ENCODE peak calls at places on chromosomes 11 and 22, in seven cellular contexts. One of them, this sample, is unnamed.
A peak's percentile ranks its signal among the peaks of the same experiment; 100 is the strongest.

GRCh38 chr22:19605508-19606331 is 81.5 kb upstream of the CLDN5 start:
- DNase-seq in lung: no peak
- DNase-seq in PC-9: no peak
- DNase-seq in MM.1S: no peak
- DNase-seq in right cardiac atrium: no peak
- DNase-seq in CD8-positive, alpha-beta T cell: no peak
- DNase-seq in psoas muscle: peak; percentile 85
- DNase-seq in this sample: no peak

GRCh38 chr11:34975482-34975881 is 59.1 kb downstream of the PDHX start:
- DNase-seq in lung: no peak
- DNase-seq in PC-9: no peak
- DNase-seq in MM.1S: no peak
- DNase-seq in right cardiac atrium: no peak
- DNase-seq in CD8-positive, alpha-beta T cell: no peak
- DNase-seq in psoas muscle: no peak
- DNase-seq in this sample: no peak

GRCh38 chr22:46085831-46086576 is 64.3 kb upstream of the PPARA start:
- DNase-seq in lung: peak; percentile 90
- DNase-seq in PC-9: peak; percentile 93
- DNase-seq in MM.1S: no peak
- DNase-seq in right cardiac atrium: peak; percentile 88
- DNase-seq in CD8-positive, alpha-beta T cell: no peak
- DNase-seq in psoas muscle: peak; percentile 92
- DNase-seq in this sample: peak; percentile 87

GRCh38 chr11:32438883-32439487 is 3.6 kb upstream of the WT1 start:
- DNase-seq in lung: no peak
- DNase-seq in PC-9: no peak
- DNase-seq in MM.1S: no peak
- DNase-seq in right cardiac atrium: no peak
- DNase-seq in CD8-positive, alpha-beta T cell: no peak
- DNase-seq in psoas muscle: no peak
- DNase-seq in this sample: no peak

GRCh38 chr22:46067159-46068111 is 82.9 kb upstream of the PPARA start:
- DNase-seq in lung: no peak
- DNase-seq in PC-9: no peak
- DNase-seq in MM.1S: no peak
- DNase-seq in right cardiac atrium: peak; percentile 63
- DNase-seq in CD8-positive, alpha-beta T cell: no peak
- DNase-seq in psoas muscle: peak; percentile 51
- DNase-seq in this sample: no peak

GRCh38 chr11:106369224-106369623 is 291.8 kb downstream of the AASDHPPT start:
- DNase-seq in lung: no peak
- DNase-seq in PC-9: no peak
- DNase-seq in MM.1S: no peak
- DNase-seq in right cardiac atrium: no peak
- DNase-seq in CD8-positive, alpha-beta T cell: no peak
- DNase-seq in psoas muscle: no peak
- DNase-seq in this sample: no peak

GRCh38 chr22:29559853-29560252 is 6.3 kb upstream of the THOC5 start:
- DNase-seq in lung: no peak
- DNase-seq in PC-9: no peak
- DNase-seq in MM.1S: no peak
- DNase-seq in right cardiac atrium: no peak
- DNase-seq in CD8-positive, alpha-beta T cell: no peak
- DNase-seq in psoas muscle: no peak
- DNase-seq in this sample: no peak

GRCh38 chr11:67641302-67642147 is 2.0 kb upstream of the TBX10 start:
- DNase-seq in lung: no peak
- DNase-seq in PC-9: no peak
- DNase-seq in MM.1S: no peak
- DNase-seq in right cardiac atrium: no peak
- DNase-seq in CD8-positive, alpha-beta T cell: no peak
- DNase-seq in psoas muscle: no peak
- DNase-seq in this sample: no peak

GRCh38 chr22:30728829-30729228 is 34.2 kb downstream of the OSBP2 start:
- DNase-seq in lung: no peak
- DNase-seq in PC-9: no peak
- DNase-seq in MM.1S: no peak
- DNase-seq in right cardiac atrium: no peak
- DNase-seq in CD8-positive, alpha-beta T cell: no peak
- DNase-seq in psoas muscle: no peak
- DNase-seq in this sample: no peak

GRCh38 chr22:30732426-30732825 is 37.8 kb downstream of the OSBP2 start:
- DNase-seq in lung: no peak
- DNase-seq in PC-9: no peak
- DNase-seq in MM.1S: no peak
- DNase-seq in right cardiac atrium: no peak
- DNase-seq in CD8-positive, alpha-beta T cell: no peak
- DNase-seq in psoas muscle: peak; percentile 11
- DNase-seq in this sample: no peak

GRCh38 chr22:30733081-30733680 is 38.5 kb downstream of the OSBP2 start:
- DNase-seq in lung: no peak
- DNase-seq in PC-9: no peak
- DNase-seq in MM.1S: no peak
- DNase-seq in right cardiac atrium: no peak
- DNase-seq in CD8-positive, alpha-beta T cell: no peak
- DNase-seq in psoas muscle: peak; percentile 15
- DNase-seq in this sample: no peak

GRCh38 chr22:30731658-30732057 is 37.0 kb downstream of the OSBP2 start:
- DNase-seq in lung: no peak
- DNase-seq in PC-9: no peak
- DNase-seq in MM.1S: no peak
- DNase-seq in right cardiac atrium: no peak
- DNase-seq in CD8-positive, alpha-beta T cell: no peak
- DNase-seq in psoas muscle: no peak
- DNase-seq in this sample: no peak

GRCh38 chr22:30730351-30730750 is 35.7 kb downstream of the OSBP2 start:
- DNase-seq in lung: no peak
- DNase-seq in PC-9: no peak
- DNase-seq in MM.1S: no peak
- DNase-seq in right cardiac atrium: no peak
- DNase-seq in CD8-positive, alpha-beta T cell: no peak
- DNase-seq in psoas muscle: no peak
- DNase-seq in this sample: no peak
- H3K27ac ChIP-seq in lung: no peak overlapping the region
- H3K27ac ChIP-seq in PC-9: no peak overlapping the region
- H3K27ac ChIP-seq in MM.1S: no peak overlapping the region
- H3K27ac ChIP-seq in right cardiac atrium: no peak overlapping the region
- H3K27ac ChIP-seq in CD8-positive, alpha-beta T cell: no peak overlapping the region
- H3K27ac ChIP-seq in psoas muscle: no peak overlapping the region
- H3K27ac ChIP-seq in this sample: no peak overlapping the region

GRCh38 chr11:62560566-62561103 is 13.1 kb downstream of the EEF1G start:
- DNase-seq in lung: peak; percentile 95
- DNase-seq in PC-9: peak; percentile 99
- DNase-seq in MM.1S: peak; percentile 63
- DNase-seq in right cardiac atrium: peak; percentile 90
- DNase-seq in CD8-positive, alpha-beta T cell: peak; percentile 85
- DNase-seq in psoas muscle: peak; percentile 94
- DNase-seq in this sample: peak; percentile 97
- H3K4me1 ChIP-seq in lung: peaks cover 13% of the 10 kb centered on the region
- H3K4me1 ChIP-seq in PC-9: peaks cover 78% of the 10 kb centered on the region
- H3K4me1 ChIP-seq in MM.1S: peaks cover 48% of the 10 kb centered on the region
- H3K4me1 ChIP-seq in right cardiac atrium: peaks cover 18% of the 10 kb centered on the region
- H3K4me1 ChIP-seq in CD8-positive, alpha-beta T cell: peaks cover 44% of the 10 kb centered on the region
- H3K4me1 ChIP-seq in psoas muscle: peaks cover 42% of the 10 kb centered on the region
- H3K4me1 ChIP-seq in this sample: peaks cover 41% of the 10 kb centered on the region

GRCh38 chr11:102004220-102004619 is 43.0 kb upstream of the CFAP300 start:
- DNase-seq in lung: no peak
- DNase-seq in PC-9: no peak
- DNase-seq in MM.1S: peak; percentile 82
- DNase-seq in right cardiac atrium: no peak
- DNase-seq in CD8-positive, alpha-beta T cell: no peak
- DNase-seq in psoas muscle: no peak
- DNase-seq in this sample: no peak

GRCh38 chr11:102010776-102011500 is 36.3 kb upstream of the CFAP300 start:
- DNase-seq in lung: peak; percentile 81
- DNase-seq in PC-9: peak; percentile 90
- DNase-seq in MM.1S: no peak
- DNase-seq in right cardiac atrium: peak; percentile 84
- DNase-seq in CD8-positive, alpha-beta T cell: no peak
- DNase-seq in psoas muscle: peak; percentile 83
- DNase-seq in this sample: peak; percentile 74

GRCh38 chr11:102005306-102005705 is 41.9 kb upstream of the CFAP300 start:
- DNase-seq in lung: no peak
- DNase-seq in PC-9: no peak
- DNase-seq in MM.1S: no peak
- DNase-seq in right cardiac atrium: no peak
- DNase-seq in CD8-positive, alpha-beta T cell: no peak
- DNase-seq in psoas muscle: no peak
- DNase-seq in this sample: no peak

GRCh38 chr11:102006835-102007566 is 40.2 kb upstream of the CFAP300 start:
- DNase-seq in lung: no peak
- DNase-seq in PC-9: no peak
- DNase-seq in MM.1S: no peak
- DNase-seq in right cardiac atrium: no peak
- DNase-seq in CD8-positive, alpha-beta T cell: no peak
- DNase-seq in psoas muscle: no peak
- DNase-seq in this sample: no peak

GRCh38 chr11:102007567-102008437 is 39.4 kb upstream of the CFAP300 start:
- DNase-seq in lung: peak; percentile 65
- DNase-seq in PC-9: peak; percentile 46
- DNase-seq in MM.1S: peak; percentile 72
- DNase-seq in right cardiac atrium: no peak
- DNase-seq in CD8-positive, alpha-beta T cell: no peak
- DNase-seq in psoas muscle: no peak
- DNase-seq in this sample: no peak
- H3K4me3 ChIP-seq in lung: no peak overlapping the region
- H3K4me3 ChIP-seq in PC-9: peak overlapping the region; percentile 6
- H3K4me3 ChIP-seq in MM.1S: no peak overlapping the region
- H3K4me3 ChIP-seq in right cardiac atrium: no peak overlapping the region
- H3K4me3 ChIP-seq in CD8-positive, alpha-beta T cell: no peak overlapping the region
- H3K4me3 ChIP-seq in psoas muscle: no peak overlapping the region
- H3K4me3 ChIP-seq in this sample: no peak overlapping the region

GRCh38 chr22:24156915-24157782 is 24.1 kb upstream of the SUSD2 start:
- DNase-seq in lung: peak; percentile 90
- DNase-seq in PC-9: peak; percentile 79
- DNase-seq in MM.1S: peak; percentile 94
- DNase-seq in right cardiac atrium: peak; percentile 94
- DNase-seq in CD8-positive, alpha-beta T cell: peak; percentile 88
- DNase-seq in psoas muscle: peak; percentile 88
- DNase-seq in this sample: peak; percentile 87
- H3K27ac ChIP-seq in lung: no peak overlapping the region
- H3K27ac ChIP-seq in PC-9: no peak overlapping the region
- H3K27ac ChIP-seq in MM.1S: peak overlapping the region; percentile 64
- H3K27ac ChIP-seq in right cardiac atrium: peak overlapping the region; percentile 74
- H3K27ac ChIP-seq in CD8-positive, alpha-beta T cell: peak overlapping the region; percentile 78
- H3K27ac ChIP-seq in psoas muscle: peak overlapping the region; percentile 71
- H3K27ac ChIP-seq in this sample: peak overlapping the region; percentile 91

GRCh38 chr11:20030472-20030871 is 129.8 kb downstream of the DBX1 start:
- DNase-seq in lung: no peak
- DNase-seq in PC-9: no peak
- DNase-seq in MM.1S: no peak
- DNase-seq in right cardiac atrium: no peak
- DNase-seq in CD8-positive, alpha-beta T cell: no peak
- DNase-seq in psoas muscle: no peak
- DNase-seq in this sample: no peak
- H3K4me1 ChIP-seq in lung: peaks cover 2% of the 10 kb centered on the region
- H3K4me1 ChIP-seq in PC-9: peaks cover 70% of the 10 kb centered on the region
- H3K4me1 ChIP-seq in MM.1S: no peaks in the 10 kb centered on the region
- H3K4me1 ChIP-seq in right cardiac atrium: peaks cover 7% of the 10 kb centered on the region
- H3K4me1 ChIP-seq in CD8-positive, alpha-beta T cell: no peaks in the 10 kb centered on the region
- H3K4me1 ChIP-seq in psoas muscle: peaks cover 10% of the 10 kb centered on the region
- H3K4me1 ChIP-seq in this sample: peaks cover 28% of the 10 kb centered on the region

GRCh38 chr22:38874529-38875222 is 2.7 kb upstream of the CBX6 start:
- DNase-seq in lung: no peak
- DNase-seq in PC-9: no peak
- DNase-seq in MM.1S: no peak
- DNase-seq in right cardiac atrium: no peak
- DNase-seq in CD8-positive, alpha-beta T cell: no peak
- DNase-seq in psoas muscle: no peak
- DNase-seq in this sample: peak; percentile 52

GRCh38 chr22:38871360-38872171 is 450 bp downstream of the CBX6 start:
- DNase-seq in lung: no peak
- DNase-seq in PC-9: peak; percentile 42
- DNase-seq in MM.1S: peak; percentile 33
- DNase-seq in right cardiac atrium: no peak
- DNase-seq in CD8-positive, alpha-beta T cell: no peak
- DNase-seq in psoas muscle: no peak
- DNase-seq in this sample: peak; percentile 57

GRCh38 chr22:38872172-38872830 is at the start of gene CBX6:
- DNase-seq in lung: peak; percentile 94
- DNase-seq in PC-9: peak; percentile 97
- DNase-seq in MM.1S: peak; percentile 94
- DNase-seq in right cardiac atrium: peak; percentile 99
- DNase-seq in CD8-positive, alpha-beta T cell: peak; percentile 96
- DNase-seq in psoas muscle: peak; percentile 98
- DNase-seq in this sample: peak; percentile 93

GRCh38 chr22:38872831-38873248 is 824 bp upstream of the CBX6 start:
- DNase-seq in lung: peak; percentile 68
- DNase-seq in PC-9: peak; percentile 42
- DNase-seq in MM.1S: no peak
- DNase-seq in right cardiac atrium: peak; percentile 93
- DNase-seq in CD8-positive, alpha-beta T cell: no peak
- DNase-seq in psoas muscle: peak; percentile 80
- DNase-seq in this sample: peak; percentile 73

DNA sequence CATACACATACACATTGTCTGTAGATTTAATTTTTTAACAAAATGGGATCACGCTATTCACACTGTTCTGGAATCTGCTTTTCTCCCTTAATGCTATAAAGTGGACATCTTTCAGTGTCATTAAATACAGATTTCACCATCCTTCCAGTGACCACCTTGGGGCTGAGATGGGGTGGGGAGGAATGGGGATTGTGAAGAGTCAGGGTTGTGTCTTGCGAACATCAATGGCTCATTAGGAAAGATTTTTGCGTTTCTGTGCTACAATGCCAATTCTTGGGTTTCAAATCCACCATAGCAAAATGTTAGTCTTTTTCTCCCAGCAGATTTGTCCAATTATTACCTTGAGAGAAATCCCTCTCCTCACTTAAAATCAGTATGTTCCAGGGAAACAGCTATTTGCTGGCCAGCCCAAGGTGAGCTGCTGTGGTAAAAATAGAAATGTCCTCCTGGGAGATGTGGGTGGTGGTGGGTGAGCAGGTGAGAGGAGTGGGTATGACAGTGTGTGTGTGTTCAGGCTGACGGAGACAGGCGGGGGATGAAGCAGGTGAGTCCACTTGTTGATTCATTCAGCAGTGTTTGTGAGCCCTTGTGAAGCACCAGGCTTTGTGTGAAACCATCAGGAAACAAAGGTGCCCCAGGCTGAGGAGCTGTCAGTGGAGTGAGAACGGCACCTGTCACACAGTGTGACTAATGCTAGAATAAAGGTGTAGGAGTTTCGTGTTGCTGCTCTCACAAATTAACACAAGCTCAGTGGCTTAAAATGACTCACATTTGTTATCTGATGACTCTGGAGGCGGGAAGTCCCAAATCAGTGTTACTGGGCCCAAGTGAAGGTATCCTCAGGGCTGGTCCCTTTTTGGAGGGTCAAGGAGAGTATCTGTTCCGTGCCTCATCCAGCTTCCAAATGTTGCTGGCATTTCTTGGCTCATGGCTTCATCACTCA is 1.7 kb upstream of the CBX6 start:
- DNase-seq in lung: no peak
- DNase-seq in PC-9: peak; percentile 54
- DNase-seq in MM.1S: peak; percentile 88
- DNase-seq in right cardiac atrium: no peak
- DNase-seq in CD8-positive, alpha-beta T cell: peak; percentile 51
- DNase-seq in psoas muscle: no peak
- DNase-seq in this sample: peak; percentile 56
- H3K4me3 ChIP-seq in lung: no peak overlapping the region
- H3K4me3 ChIP-seq in PC-9: peak overlapping the region; percentile 83
- H3K4me3 ChIP-seq in MM.1S: peak overlapping the region; percentile 69
- H3K4me3 ChIP-seq in right cardiac atrium: peak overlapping the region; percentile 98
- H3K4me3 ChIP-seq in CD8-positive, alpha-beta T cell: no peak overlapping the region
- H3K4me3 ChIP-seq in psoas muscle: peak overlapping the region; percentile 97
- H3K4me3 ChIP-seq in this sample: peak overlapping the region; percentile 79

This sample was measured in right atrium auricular region.